ENCODE peak calls at places on chromosomes 7 and 10, in seven cellular contexts. I, Y, B, O, M, P and R are unnamed samples.

GRCh38 chr10:88528791-88529190 is 54.3 kb downstream of the RNLS start:
- DNase-seq in I (no peak), Y (no peak), B (no peak), O (no peak), M (no peak), P (no peak), R (no peak)

GRCh38 chr10:85851300-85851699 is 515.3 kb downstream of the GRID1 start:
- DNase-seq in I (no peak), Y (no peak), B (no peak), O (no peak), M (no peak), P (no peak), R (no peak)

GRCh38 chr10:3452683-3453388 is 280.3 kb upstream of the PITRM1 start:
- DNase-seq in I (no peak), Y (no peak), B (no peak), O (no peak), M (no peak), P (no peak), R (no peak)

GRCh38 chr10:29140991-29141390 is 147.9 kb upstream of the LYZL1 start:
- DNase-seq in I (no peak), Y (no peak), B (no peak), O (no peak), M (no peak), P (no peak), R (no peak)

GRCh38 chr7:92840309-92840708 is 3.9 kb upstream of the CDK6 start:
- DNase-seq in I (no peak), Y (no peak), B (no peak), O (no peak), M (peak; percentile 47), P (no peak), R (no peak)

GRCh38 chr10:121293121-121293520 is 305.1 kb downstream of the FGFR2 start:
- DNase-seq in I (no peak), Y (no peak), B (no peak), O (no peak), M (no peak), P (no peak), R (no peak)

GRCh38 chr10:132815161-132815857 is 29.4 kb upstream of the NKX6-2 start:
- DNase-seq in I (no peak), Y (no peak), B (no peak), O (no peak), M (no peak), P (no peak), R (no peak)

GRCh38 chr7:157865351-157866165 is 528.8 kb downstream of the DNAJB6 start:
- DNase-seq in I (no peak), Y (no peak), B (no peak), O (no peak), M (no peak), P (no peak), R (no peak)

GRCh38 chr10:123860209-123860608 is 31.4 kb downstream of the CPXM2 start:
- DNase-seq in I (no peak), Y (no peak), B (no peak), O (no peak), M (no peak), P (no peak), R (no peak)

GRCh38 chr10:80462986-80463741 is 9.1 kb downstream of the TSPAN14 start:
- DNase-seq in I (peak; percentile 81), Y (peak; percentile 57), B (no peak), O (no peak), M (no peak), P (no peak), R (no peak)

GRCh38 chr7:107945332-107945731 is 54.3 kb downstream of the DLD start:
- DNase-seq in I (no peak), Y (no peak), B (no peak), O (no peak), M (no peak), P (no peak), R (no peak)

GRCh38 chr10:115777646-115778045 is 495.4 kb downstream of the GFRA1 start:
- DNase-seq in I (no peak), Y (no peak), B (no peak), O (no peak), M (no peak), P (no peak), R (no peak)

GRCh38 chr10:78936412-78937342 is 132.1 kb upstream of the ZMIZ1 start:
- DNase-seq in I (no peak), Y (no peak), B (no peak), O (no peak), M (no peak), P (no peak), R (no peak)

GRCh38 chr10:119383174-119383856 is 159.2 kb downstream of the RGS10 start:
- DNase-seq in I (no peak), Y (no peak), B (no peak), O (no peak), M (no peak), P (no peak), R (no peak)

GRCh38 chr10:82377608-82378007 is 502.6 kb downstream of the NRG3 start:
- DNase-seq in I (peak; percentile 85), Y (peak; percentile 19), B (no peak), O (no peak), M (peak; percentile 27), P (no peak), R (no peak)

GRCh38 chr10:87850742-87851205 is 12.6 kb downstream of the KLLN start:
- DNase-seq in I (no peak), Y (peak; percentile 88), B (no peak), O (no peak), M (peak; percentile 59), P (peak; percentile 57), R (peak; percentile 65)

GRCh38 chr7:44796034-44796503 is 412 bp upstream of the PPIA start:
- DNase-seq in I (no peak), Y (no peak), B (peak; percentile 41), O (no peak), M (no peak), P (no peak), R (no peak)

GRCh38 chr10:113867904-113868303 is 13.4 kb downstream of the NHLRC2 start:
- DNase-seq in I (no peak), Y (peak; percentile 78), B (no peak), O (no peak), M (no peak), P (no peak), R (no peak)

GRCh38 chr7:48084727-48085432 is 4.2 kb upstream of the UPP1 start:
- DNase-seq in I (no peak), Y (peak; percentile 99), B (no peak), O (no peak), M (no peak), P (peak; percentile 90), R (peak; percentile 66)

GRCh38 chr10:48234295-48234694 is 40.2 kb downstream of the FRMPD2 start:
- DNase-seq in I (no peak), Y (no peak), B (no peak), O (no peak), M (no peak), P (no peak), R (no peak)

GRCh38 chr10:62815373-62816111 is 624 bp downstream of the EGR2 start:
- DNase-seq in I (no peak), Y (peak; percentile 23), B (no peak), O (no peak), M (no peak), P (no peak), R (peak; percentile 45)

GRCh38 chr7:54788664-54789063 is 29.7 kb upstream of the SEC61G start:
- DNase-seq in I (no peak), Y (peak; percentile 69), B (no peak), O (no peak), M (peak; percentile 73), P (no peak), R (peak; percentile 67)

GRCh38 chr7:155490697-155491628 is 33.0 kb downstream of the EN2 start:
- DNase-seq in I (no peak), Y (no peak), B (no peak), O (no peak), M (peak; percentile 94), P (no peak), R (no peak)

GRCh38 chr7:78720066-78720465 is 733.4 kb downstream of the MAGI2 start:
- DNase-seq in I (no peak), Y (no peak), B (no peak), O (no peak), M (no peak), P (no peak), R (no peak)

GRCh38 chr7:115232041-115232440 is 310.1 kb downstream of the MDFIC start:
- DNase-seq in I (no peak), Y (no peak), B (no peak), O (no peak), M (no peak), P (no peak), R (no peak)

GRCh38 chr7:27099224-27099838 is 3.2 kb downstream of the HOXA2 start:
- DNase-seq in I (no peak), Y (no peak), B (no peak), O (no peak), M (no peak), P (no peak), R (no peak)

GRCh38 chr7:107170051-107170661 is 1.4 kb downstream of the HBP1 start:
- DNase-seq in I (no peak), Y (no peak), B (no peak), O (no peak), M (peak; percentile 9), P (no peak), R (no peak)

GRCh38 chr7:10981317-10981716 is 7.6 kb downstream of the PHF14 start:
- DNase-seq in I (no peak), Y (no peak), B (no peak), O (no peak), M (no peak), P (no peak), R (no peak)

GRCh38 chr10:3391657-3392056 is 219.1 kb upstream of the PITRM1 start:
- DNase-seq in I (no peak), Y (no peak), B (no peak), O (no peak), M (no peak), P (no peak), R (no peak)

GRCh38 chr7:124566576-124566975 is 199.0 kb downstream of the GPR37 start:
- DNase-seq in I (no peak), Y (no peak), B (no peak), O (no peak), M (peak; percentile 1), P (no peak), R (no peak)

GRCh38 chr7:13024323-13024722 is 336.9 kb downstream of the ARL4A start:
- DNase-seq in I (no peak), Y (no peak), B (no peak), O (no peak), M (no peak), P (no peak), R (no peak)

GRCh38 chr7:47816647-47817046 is 131.6 kb downstream of the PKD1L1 start:
- DNase-seq in I (no peak), Y (no peak), B (no peak), O (no peak), M (no peak), P (peak; percentile 48), R (no peak)

GRCh38 chr10:19862811-19863515 is 46.7 kb downstream of the PLXDC2 start:
- DNase-seq in I (no peak), Y (no peak), B (no peak), O (no peak), M (no peak), P (no peak), R (no peak)

GRCh38 chr7:64314493-64315020 is 796 bp downstream of the ZNF736 start:
- DNase-seq in I (no peak), Y (peak; percentile 35), B (no peak), O (no peak), M (no peak), P (no peak), R (no peak)

GRCh38 chr7:113774182-113774807 is 144.5 kb downstream of the PPP1R3A start:
- DNase-seq in I (no peak), Y (peak; percentile 70), B (peak; percentile 39), O (no peak), M (peak; percentile 13), P (no peak), R (peak; percentile 6)

GRCh38 chr10:75358835-75359421 is 42.6 kb downstream of the ZNF503 start:
- DNase-seq in I (no peak), Y (peak; percentile 97), B (no peak), O (no peak), M (no peak), P (no peak), R (peak; percentile 37)